ENCODE peak calls at places on chromosome 13, in four cellular contexts. A is Peyer's patch, J is adrenal gland, X is left lung. C is an unnamed sample. For H3K9me3, the result is how much of the 10 kb centered on the place peaks cover.

GRCh38 chr13:74324338-74324737 is 190.1 kb upstream of the KLF12 start:
- DNase-seq in A (no peak), X (no peak), J (no peak), C (no peak)

GRCh38 chr13:41788552-41788951 is 172.4 kb downstream of the VWA8 start:
- DNase-seq in X (no peak), A (no peak), J (no peak), C (no peak)

GRCh38 chr13:91270031-91270430 is 77.5 kb upstream of the MIR17HG start:
- DNase-seq in X (no peak), A (no peak), J (no peak), C (no peak)

GRCh38 chr13:41457589-41458186 is 338 bp downstream of the RGCC start:
- DNase-seq in A (no peak), X (no peak), J (no peak), C (no peak)

GRCh38 chr13:110499621-110500281 is 61.8 kb downstream of the RAB20 start:
- DNase-seq in X (no peak), J (no peak), A (no peak), C (no peak)

GRCh38 chr13:80952158-80952557 is 611.2 kb upstream of the SPRY2 start:
- DNase-seq in J (no peak), X (no peak), A (no peak), C (no peak)

GRCh38 chr13:94433055-94433947 is 46.2 kb downstream of the DCT start:
- DNase-seq in J (no peak), X (no peak), A (no peak), C (no peak)

GRCh38 chr13:34863360-34864135 is 78.5 kb upstream of the NBEA start:
- DNase-seq in A (no peak), X (no peak), J (no peak), C (no peak)

GRCh38 chr13:76730220-76730619 is 156.0 kb downstream of the KCTD12 start:
- DNase-seq in A (no peak), X (no peak), J (no peak), C (no peak)

GRCh38 chr13:75294110-75294509 is 187.9 kb downstream of the TBC1D4 start:
- DNase-seq in J (no peak), X (no peak), A (no peak), C (no peak)

GRCh38 chr13:69274231-69274630 is 833.4 kb upstream of the ATXN8OS start:
- DNase-seq in X (no peak), J (no peak), A (no peak), C (no peak)

GRCh38 chr13:48873598-48873997 is 102.1 kb upstream of the FNDC3A start:
- DNase-seq in J (no peak), X (no peak), A (no peak), C (no peak)

DNA sequence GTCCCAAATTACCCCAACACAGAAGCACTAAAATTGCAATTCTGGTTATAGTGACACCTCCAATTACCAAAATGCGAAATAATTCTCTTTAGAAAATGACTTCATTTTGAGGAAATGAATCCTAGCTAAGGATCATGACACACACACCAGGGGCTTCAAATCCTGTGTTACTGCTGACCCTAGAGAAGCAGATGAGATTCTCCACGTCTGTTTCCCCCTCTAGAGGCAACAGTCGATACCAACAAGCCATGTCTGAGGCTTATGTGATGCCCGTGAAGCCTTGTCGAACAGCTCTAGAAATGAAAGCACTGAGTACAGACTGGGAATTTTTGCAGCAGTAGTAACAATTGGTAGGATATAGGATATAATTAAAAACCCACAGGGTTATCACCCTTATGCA is 153.6 kb upstream of the TMTC4 start:
- DNase-seq in J (no peak), X (no peak), A (no peak), C (no peak)
- TF ChIP-seq CTCF in J (no peak), X (no peak), A (no peak), C (no peak)

DNA sequence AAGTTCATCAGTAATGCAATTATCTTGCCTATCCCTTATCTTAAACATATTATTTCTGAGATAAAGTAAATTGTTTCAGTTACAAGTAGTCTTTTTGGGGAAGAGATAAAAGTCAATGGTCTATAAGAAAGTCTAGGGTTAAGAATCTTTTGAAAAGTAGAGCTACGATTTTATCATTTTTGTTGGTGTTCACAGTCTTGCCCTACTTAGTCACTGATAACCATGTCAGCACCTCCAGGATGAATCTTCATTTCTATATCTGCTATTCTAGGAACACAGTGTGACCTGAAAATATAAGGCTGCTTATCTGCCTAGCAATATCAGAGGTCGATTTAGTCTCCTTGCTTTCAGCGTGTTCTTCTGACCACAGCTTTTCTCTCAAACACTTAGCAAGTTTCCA is 1676.5 kb upstream of the PRR20A start:
- DNase-seq in X (no peak), J (no peak), A (no peak), C (no peak)
- H3K9me3 ChIP-seq in X (under half), J (under half), A (under half), C (under half)

GRCh38 chr13:97726664-97727235 is 226.7 kb upstream of the IPO5 start:
- DNase-seq in X (no peak), J (no peak), A (no peak), C (no peak)
- H3K27ac ChIP-seq in X (no peak), J (no peak), A (no peak), C (no peak)

DNA sequence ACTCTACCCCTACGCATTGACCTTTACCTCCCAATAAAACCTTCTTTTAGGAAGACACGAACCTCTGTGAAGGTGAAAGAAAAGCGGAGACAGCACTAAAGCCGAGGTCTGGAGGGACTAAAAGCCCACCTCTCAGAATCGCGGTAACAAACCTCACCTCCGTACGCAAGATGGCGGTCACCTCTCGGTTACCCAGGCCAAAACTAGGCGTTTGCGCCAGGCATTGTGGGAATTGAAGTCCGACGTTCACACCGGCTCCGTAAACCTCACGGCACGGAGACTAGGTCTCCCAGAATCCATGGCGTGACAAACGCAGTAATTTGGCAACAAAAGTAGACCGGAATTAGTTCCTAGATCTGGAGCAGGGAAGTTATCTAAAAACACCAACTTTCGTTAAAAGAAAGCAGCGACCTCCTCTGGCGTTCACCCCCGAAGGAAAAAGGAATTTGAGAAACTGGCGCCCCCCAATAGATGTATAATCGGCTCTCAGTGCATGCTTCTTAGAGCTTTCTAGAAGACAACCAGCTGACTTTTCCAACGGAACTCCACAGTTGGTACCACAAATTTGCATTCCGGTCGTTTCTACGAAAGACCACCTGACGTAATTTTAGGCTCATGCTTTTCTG is at the start of gene N4BP2L2:
- DNase-seq in A (peak), X (peak), J (peak), C (peak)
- TF ChIP-seq CTCF in A (no peak), X (no peak), J (peak), C (no peak)